ENCODE peak calls at places on chromosomes 4 and X, in nine cellular contexts. O, H, I, S, W, L, G, E and K are unnamed samples.

GRCh38 chrX:154017766-154018517 is 1.8 kb downstream of the IRAK1 start:
- DNase-seq in O (no peak), H (no peak), I (no peak), S (no peak), W (no peak), L (no peak), G (no peak), E (no peak), K (no peak)

GRCh38 chrX:51894697-51895336 is 1.4 kb downstream of the MAGED1 start:
- DNase-seq in O (no peak), H (peak), I (peak), S (no peak), W (peak), L (no peak), G (peak), E (no peak), K (no peak)

GRCh38 chr4:32022071-32022470 is 1301.9 kb downstream of the PCDH7 start:
- DNase-seq in O (no peak), H (no peak), I (no peak), S (peak), W (no peak), L (no peak), G (no peak), E (no peak), K (no peak)

GRCh38 chrX:97843200-97843811 is 959.6 kb downstream of the RPA4 start:
- DNase-seq in O (no peak), H (no peak), I (no peak), S (no peak), W (no peak), L (no peak), G (no peak), E (no peak), K (no peak)

GRCh38 chrX:70253377-70254062 is 6.5 kb downstream of the P2RY4 start:
- DNase-seq in O (no peak), H (no peak), I (no peak), S (no peak), W (no peak), L (no peak), G (no peak), E (no peak), K (no peak)

GRCh38 chr4:1285151-1285789 is 4.4 kb upstream of the MAEA start:
- DNase-seq in O (no peak), H (no peak), I (no peak), S (no peak), W (no peak), L (no peak), G (no peak), E (no peak), K (peak)

GRCh38 chr4:30952526-30953219 is 232.5 kb downstream of the PCDH7 start:
- DNase-seq in O (no peak), H (no peak), I (no peak), S (no peak), W (no peak), L (no peak), G (no peak), E (no peak), K (no peak)

GRCh38 chr4:113961322-113961698 is 18.1 kb downstream of the ARSJ start:
- DNase-seq in O (no peak), H (no peak), I (peak), S (peak), W (no peak), L (no peak), G (no peak), E (no peak), K (no peak)

GRCh38 chr4:823093-823760 is 2.7 kb downstream of the CPLX1 start:
- DNase-seq in O (no peak), H (no peak), I (no peak), S (no peak), W (no peak), L (no peak), G (no peak), E (no peak), K (no peak)

GRCh38 chr4:43682551-43682950 is 766.1 kb downstream of the KCTD8 start:
- DNase-seq in O (no peak), H (no peak), I (no peak), S (no peak), W (peak), L (no peak), G (no peak), E (no peak), K (no peak)

GRCh38 chr4:168199262-168199957 is 107.1 kb downstream of the ANXA10 start:
- DNase-seq in O (no peak), H (no peak), I (no peak), S (no peak), W (peak), L (no peak), G (peak), E (no peak), K (no peak)

GRCh38 chrX:147917700-147918694 is 6.3 kb downstream of the FMR1 start:
- DNase-seq in O (no peak), H (peak), I (no peak), S (no peak), W (peak), L (no peak), G (no peak), E (no peak), K (no peak)

GRCh38 chrX:37608156-37608555 is 36.7 kb downstream of the LANCL3 start:
- DNase-seq in O (no peak), H (no peak), I (no peak), S (no peak), W (no peak), L (no peak), G (no peak), E (no peak), K (no peak)

GRCh38 chr4:185471235-185472062 is at the start of gene CCDC110:
- DNase-seq in O (peak), H (peak), I (peak), S (peak), W (peak), L (peak), G (peak), E (peak), K (peak)

GRCh38 chr4:74412225-74412624 is 32.7 kb upstream of the AREG start:
- DNase-seq in O (no peak), H (no peak), I (no peak), S (no peak), W (no peak), L (no peak), G (no peak), E (no peak), K (no peak)

GRCh38 chrX:42443267-42443666 is 334.7 kb downstream of the PPP1R2C start:
- DNase-seq in O (no peak), H (no peak), I (no peak), S (no peak), W (no peak), L (no peak), G (no peak), E (no peak), K (no peak)

GRCh38 chrX:113473418-113473817 is 632.8 kb upstream of the AMOT start:
- DNase-seq in O (no peak), H (no peak), I (no peak), S (no peak), W (no peak), L (no peak), G (no peak), E (no peak), K (no peak)

GRCh38 chr4:176163041-176163440 is 32.3 kb downstream of the SPATA4 start:
- DNase-seq in O (no peak), H (no peak), I (no peak), S (no peak), W (no peak), L (no peak), G (no peak), E (no peak), K (no peak)

GRCh38 chr4:168797176-168797575 is 212.9 kb downstream of the CBR4 start:
- DNase-seq in O (no peak), H (no peak), I (no peak), S (peak), W (no peak), L (no peak), G (no peak), E (no peak), K (no peak)

GRCh38 chr4:187380181-187380581 is 615.4 kb upstream of the ZFP42 start:
- DNase-seq in O (no peak), H (no peak), I (no peak), S (no peak), W (no peak), L (no peak), G (peak), E (no peak), K (no peak)

GRCh38 chr4:3809451-3810110 is 43.4 kb downstream of the ADRA2C start:
- DNase-seq in O (no peak), H (no peak), I (no peak), S (no peak), W (no peak), L (no peak), G (no peak), E (no peak), K (no peak)

GRCh38 chr4:187103351-187103750 is 379.7 kb upstream of the FAT1 start:
- DNase-seq in O (no peak), H (no peak), I (no peak), S (no peak), W (no peak), L (no peak), G (no peak), E (no peak), K (no peak)

GRCh38 chr4:14841801-14842748 is 160.2 kb upstream of the CPEB2 start:
- DNase-seq in O (no peak), H (no peak), I (no peak), S (no peak), W (no peak), L (no peak), G (peak), E (no peak), K (no peak)

GRCh38 chrX:23901805-23902204 is 5.9 kb downstream of the APOO start:
- DNase-seq in O (no peak), H (peak), I (peak), S (no peak), W (peak), L (no peak), G (peak), E (no peak), K (no peak)